ENCODE peak calls at places on chromosomes 5 and 9, in four cellular contexts. O, G, N and D are unnamed samples.

GRCh38 chr5:106361905-106362304 is 1308.8 kb downstream of the EFNA5 start:
- DNase-seq in O (no peak), G (no peak), N (no peak), D (no peak)

GRCh38 chr5:135028791-135029467 is 5.1 kb downstream of the PITX1 start:
- DNase-seq in O (no peak), G (no peak), N (no peak), D (peak)

GRCh38 chr9:128916204-128916603 is 4.6 kb upstream of the PHYHD1 start:
- DNase-seq in O (no peak), G (no peak), N (no peak), D (no peak)

GRCh38 chr9:35660966-35661413 is 2.9 kb downstream of the CCDC107 start:
- DNase-seq in O (no peak), G (peak), N (peak), D (no peak)

GRCh38 chr9:24616858-24617257 is 71.2 kb upstream of the IZUMO3 start:
- DNase-seq in O (no peak), G (no peak), N (no peak), D (no peak)

GRCh38 chr5:167850901-167851300 is 440.5 kb upstream of the WWC1 start:
- DNase-seq in O (no peak), G (no peak), N (no peak), D (no peak)

GRCh38 chr5:107257885-107258520 is 412.7 kb downstream of the EFNA5 start:
- DNase-seq in O (no peak), G (no peak), N (no peak), D (no peak)

GRCh38 chr9:98808411-98808815 is 943 bp downstream of the GALNT12 start:
- DNase-seq in O (no peak), G (no peak), N (peak), D (no peak)

GRCh38 chr5:58457040-58457439 is 2.8 kb downstream of the PLK2 start:
- DNase-seq in O (no peak), G (no peak), N (no peak), D (no peak)

GRCh38 chr9:17031546-17031945 is 103.3 kb upstream of the CNTLN start:
- DNase-seq in O (no peak), G (no peak), N (no peak), D (no peak)

GRCh38 chr5:179153921-179154345 is 93.8 kb downstream of the ZNF354C start:
- DNase-seq in O (no peak), G (no peak), N (no peak), D (no peak)

DNA sequence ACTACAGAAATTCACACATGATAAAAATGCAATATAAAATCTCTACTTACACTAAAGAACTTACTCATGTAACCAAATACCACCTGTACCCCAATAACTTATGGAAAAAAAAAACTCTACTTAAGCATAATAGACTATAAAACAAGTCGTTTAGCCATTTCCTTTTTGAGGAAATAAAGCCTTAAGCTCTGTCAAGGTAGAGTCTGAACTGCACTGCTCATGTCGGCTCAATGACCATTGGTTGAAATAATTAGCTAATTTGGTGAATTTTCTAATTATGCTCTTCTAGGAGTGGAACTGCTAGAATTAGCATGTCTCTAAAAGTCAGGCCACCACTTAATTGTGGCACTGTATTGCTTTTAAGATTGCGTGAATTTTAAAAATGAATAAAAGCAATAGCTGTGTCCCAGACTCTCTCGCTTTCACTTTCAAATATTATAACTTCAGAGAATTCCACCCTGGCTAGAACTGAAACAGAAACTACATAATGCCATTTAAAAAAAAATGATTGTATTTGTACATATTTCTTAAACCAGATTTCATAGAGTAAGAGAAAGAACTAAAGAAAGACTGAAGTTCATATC is 113.0 kb upstream of the PCA3 start:
- DNase-seq in O (no peak), G (no peak), N (no peak), D (no peak)
- TF ChIP-seq HMGXB4 in O (no peak), G (no peak), N (no peak), D (no peak)

GRCh38 chr9:2620876-2621677 is 510 bp upstream of the VLDLR start:
- DNase-seq in O (peak), G (peak), N (peak), D (peak)
- TF ChIP-seq CTCF in O (no peak), G (peak), N (no peak), D (no peak)

GRCh38 chr5:73028991-73029540 is 73.2 kb downstream of the FCHO2 start:
- DNase-seq in O (no peak), G (no peak), N (no peak), D (no peak)

GRCh38 chr5:73032635-73033034 is 76.8 kb downstream of the FCHO2 start:
- DNase-seq in O (no peak), G (no peak), N (no peak), D (no peak)

GRCh38 chr5:73030995-73031394 is 75.2 kb downstream of the FCHO2 start:
- DNase-seq in O (peak), G (peak), N (no peak), D (no peak)

GRCh38 chr5:73030531-73030930 is 74.7 kb downstream of the FCHO2 start:
- DNase-seq in O (no peak), G (no peak), N (no peak), D (no peak)

DNA sequence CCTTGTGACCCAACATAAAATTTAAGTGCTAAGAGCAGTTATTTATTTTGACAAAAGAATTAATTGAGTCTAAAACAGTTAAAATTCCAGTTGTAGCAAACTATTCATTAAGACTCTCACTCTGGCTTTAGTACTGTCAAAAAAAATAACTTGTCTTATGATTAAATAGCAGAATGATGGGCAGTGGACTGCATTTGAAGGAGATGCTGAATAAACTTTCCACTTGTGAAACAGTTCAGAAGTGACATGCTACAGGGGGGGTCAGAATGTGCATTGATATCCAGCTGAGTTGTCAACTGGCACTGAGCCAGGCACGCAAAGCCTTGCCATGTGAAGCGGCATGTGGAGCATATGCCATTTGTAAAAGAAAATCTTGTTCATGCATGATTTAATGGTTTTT is 76.0 kb downstream of the FCHO2 start:
- DNase-seq in O (no peak), G (no peak), N (peak), D (no peak)
- TF ChIP-seq HMGXB4 in O (no peak), G (no peak), N (no peak), D (no peak)

DNA sequence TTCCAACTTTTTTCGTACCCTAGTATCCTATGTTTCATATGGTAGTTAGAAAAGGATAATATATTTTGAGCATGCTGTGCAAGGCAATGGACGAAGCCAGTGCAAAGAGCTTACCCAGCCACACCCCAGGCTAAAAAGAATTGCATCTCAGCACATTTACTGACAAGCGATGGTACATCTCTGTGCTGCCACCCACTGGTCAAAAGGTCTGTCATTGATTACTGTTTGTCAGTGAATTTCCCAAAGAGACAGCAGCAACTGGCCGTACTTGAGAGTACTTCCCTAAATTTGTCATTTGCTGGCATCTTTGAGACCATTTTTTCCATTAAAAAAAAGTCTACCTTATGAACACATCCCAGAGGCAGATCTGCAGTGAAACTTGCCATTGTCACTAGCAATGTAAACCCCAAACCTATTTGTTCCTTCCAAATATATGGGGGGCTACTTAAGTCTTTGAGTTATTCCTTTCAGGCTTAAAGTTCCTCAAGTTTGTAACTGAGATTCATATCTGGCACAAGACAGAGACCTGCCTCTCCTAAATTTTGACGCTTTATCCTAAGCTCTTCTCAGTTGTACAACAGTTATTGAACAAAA is 184.3 kb downstream of the CTNND2 start:
- DNase-seq in O (no peak), G (peak), N (peak), D (peak)
- TF ChIP-seq CTCF in O (no peak), G (peak), N (no peak), D (peak)

DNA sequence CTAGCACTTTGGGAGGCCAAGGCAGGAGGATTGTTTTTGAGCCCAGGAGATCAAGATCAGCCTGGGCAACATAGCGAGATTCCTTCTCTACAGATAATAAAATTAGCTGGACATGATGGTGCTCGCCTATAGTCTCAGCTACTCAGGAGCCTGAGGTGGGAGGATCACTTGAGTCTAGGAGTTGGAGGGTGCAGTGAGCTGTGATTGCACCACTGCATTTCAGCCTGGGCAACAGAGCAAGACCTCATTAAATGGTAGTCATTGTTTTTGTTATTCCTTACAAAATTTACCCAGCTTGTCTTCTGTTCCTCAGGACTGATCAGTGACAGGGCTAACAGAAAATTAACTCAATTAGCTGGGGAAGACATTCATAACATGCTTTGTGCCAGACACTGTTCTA is 104.5 kb downstream of the NDFIP1 start:
- DNase-seq in O (no peak), G (no peak), N (no peak), D (no peak)
- TF ChIP-seq HMGXB4 in O (no peak), G (no peak), N (no peak), D (no peak)